ENCODE peak calls at places on chromosome 11, in nine cellular contexts. Y is IMR-90, I is uterus, W is vagina, S is sigmoid colon, R is breast epithelium, Z is H54, D is GM12892, B is lower leg skin. M is an unnamed sample.

GRCh38 chr11:126654886-126655806 is 299.7 kb downstream of the ST3GAL4 start:
- DNase-seq in Y (no peak), I (no peak), W (no peak), S (no peak), R (no peak), Z (no peak), D (no peak), B (no peak), M (no peak)

GRCh38 chr11:125165664-125166346 is 1.3 kb downstream of the PKNOX2 start:
- DNase-seq in Y (peak; percentile 33), I (no peak), W (no peak), S (peak; percentile 65), R (no peak), Z (no peak), D (no peak), B (no peak), M (no peak)

GRCh38 chr11:27253200-27253599 is 109.8 kb downstream of the CCDC34 start:
- DNase-seq in Y (no peak), I (no peak), W (no peak), S (no peak), R (no peak), Z (no peak), D (no peak), B (no peak), M (no peak)

GRCh38 chr11:104531894-104532293 is 366.4 kb downstream of the CASP12 start:
- DNase-seq in Y (no peak), I (no peak), W (no peak), S (no peak), R (no peak), Z (no peak), D (no peak), B (no peak), M (no peak)

GRCh38 chr11:30914143-30914762 is 328.1 kb upstream of the MPPED2 start:
- DNase-seq in Y (peak; percentile 48), I (peak; percentile 19), W (no peak), S (no peak), R (peak; percentile 26), Z (peak; percentile 12), D (peak; percentile 1), B (peak; percentile 21), M (peak; percentile 4)

GRCh38 chr11:61602775-61603569 is 22.1 kb upstream of the SYT7 start:
- DNase-seq in Y (peak; percentile 96), I (peak; percentile 90), W (no peak), S (peak; percentile 95), R (peak; percentile 58), Z (peak; percentile 60), D (no peak), B (peak; percentile 90), M (no peak)

GRCh38 chr11:130146797-130147196 is 12.8 kb upstream of the ST14 start:
- DNase-seq in Y (no peak), I (no peak), W (no peak), S (no peak), R (peak; percentile 34), Z (no peak), D (no peak), B (peak; percentile 62), M (peak; percentile 18)

GRCh38 chr11:41779401-41779960 is 320.0 kb upstream of the LRRC4C start:
- DNase-seq in Y (no peak), I (no peak), W (no peak), S (no peak), R (no peak), Z (no peak), D (no peak), B (no peak), M (no peak)

GRCh38 chr11:121665211-121665838 is 212.6 kb upstream of the SORL1-AS1 start:
- DNase-seq in Y (no peak), I (no peak), W (no peak), S (no peak), R (no peak), Z (no peak), D (no peak), B (no peak), M (no peak)

GRCh38 chr11:13008625-13009475 is at the start of gene RASSF10:
- DNase-seq in Y (no peak), I (no peak), W (no peak), S (peak; percentile 63), R (peak; percentile 92), Z (no peak), D (no peak), B (peak; percentile 69), M (no peak)

DNA sequence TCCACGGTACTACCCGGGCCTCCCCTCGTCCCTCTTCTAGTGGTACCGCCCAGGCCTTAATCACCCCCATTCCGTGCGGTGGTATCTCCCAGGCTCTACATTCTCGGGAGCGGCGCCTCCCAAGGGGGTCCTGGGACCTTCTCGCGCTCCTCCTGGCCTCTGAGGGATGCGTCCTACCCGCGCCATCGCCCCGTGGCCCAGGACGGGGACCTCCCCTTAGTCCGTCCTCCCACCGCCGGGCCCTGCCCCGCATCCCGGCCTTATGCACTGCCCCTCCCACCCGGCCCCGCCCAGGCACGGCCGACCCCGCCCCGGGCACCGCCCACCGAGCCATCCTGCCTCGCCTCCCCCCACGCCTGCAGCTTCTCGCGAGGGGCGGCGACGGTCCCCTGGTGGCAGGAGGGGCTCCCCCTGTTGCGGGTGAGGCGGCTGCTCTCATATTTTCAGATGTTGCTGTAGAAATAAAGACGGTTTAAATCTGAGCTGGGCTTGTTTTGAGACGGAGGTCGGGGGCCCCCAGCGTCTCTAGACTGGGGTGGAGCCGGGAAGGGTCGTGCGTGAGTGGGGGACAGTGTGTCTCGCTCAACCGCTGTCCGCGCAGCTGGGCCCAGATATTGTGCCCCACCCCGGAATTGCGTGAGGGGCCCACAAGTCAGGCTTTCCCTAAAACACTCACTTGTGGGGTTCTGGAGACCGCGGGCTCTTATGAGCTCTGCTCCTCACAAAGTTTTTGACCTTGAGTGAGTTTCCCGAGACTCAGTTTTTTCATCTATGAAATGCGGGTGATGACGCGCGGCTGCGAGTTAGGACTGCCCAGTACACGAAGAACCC is 845 bp upstream of the RAB1B start:
- DNase-seq in Y (peak; percentile 79), I (peak; percentile 92), W (no peak), S (peak; percentile 96), R (peak; percentile 85), Z (peak; percentile 81), D (peak; percentile 90), B (peak; percentile 85), M (peak; percentile 90)
- TF ChIP-seq POLR2A in Y (peak; percentile 15), I (peak; percentile 54), W (no peak), S (peak; percentile 78), R (no peak), Z (no peak), D (peak; percentile 17), B (peak; percentile 30), M (no peak)

DNA sequence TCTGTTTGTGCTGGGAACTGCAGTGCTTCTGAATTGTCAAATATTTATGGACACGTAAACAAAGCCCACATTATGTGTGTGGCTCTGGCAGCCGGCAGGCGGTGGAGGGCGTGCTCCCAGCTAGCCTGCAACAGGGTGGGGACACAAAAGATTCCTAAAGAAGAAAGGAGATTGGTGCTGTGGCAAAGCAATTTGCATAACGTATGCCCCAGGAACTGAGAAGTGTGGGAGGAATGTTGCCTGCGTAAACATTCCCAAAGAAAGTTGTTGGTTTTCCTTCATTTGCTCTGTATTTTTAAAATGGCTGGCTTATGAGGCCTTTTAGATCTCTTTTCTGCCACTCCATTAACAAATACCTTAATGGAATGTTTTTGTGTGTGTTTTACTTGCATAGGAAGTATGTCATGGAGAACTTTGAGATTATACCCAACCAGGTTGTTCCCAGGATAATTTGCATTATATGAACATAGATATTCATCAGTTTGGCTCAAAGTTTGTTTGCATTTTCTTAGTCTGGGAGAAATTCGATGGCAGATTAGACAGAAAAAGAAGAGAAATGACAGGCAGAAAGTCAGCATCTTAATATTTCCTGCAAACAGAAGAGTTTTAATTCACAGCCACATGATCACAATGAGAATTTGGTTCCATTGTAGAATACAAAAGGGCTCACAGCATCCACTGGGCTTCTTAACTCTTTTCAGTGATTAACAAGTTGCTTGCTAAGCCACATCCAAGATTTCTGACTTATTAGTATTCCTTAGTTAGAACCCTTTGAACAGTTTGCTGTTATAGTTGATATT is 41.8 kb upstream of the DLAT start:
- DNase-seq in Y (peak; percentile 72), I (no peak), W (no peak), S (no peak), R (no peak), Z (no peak), D (no peak), B (no peak), M (no peak)
- TF ChIP-seq POLR2A in Y (no peak), I (no peak), W (no peak), S (no peak), R (no peak), Z (no peak), D (no peak), B (no peak), M (no peak)

GRCh38 chr11:14306481-14306880 is 52.5 kb downstream of the RRAS2 start:
- DNase-seq in Y (no peak), I (no peak), W (no peak), S (no peak), R (no peak), Z (no peak), D (no peak), B (no peak), M (no peak)

GRCh38 chr11:14304601-14305000 is 54.4 kb downstream of the RRAS2 start:
- DNase-seq in Y (no peak), I (no peak), W (no peak), S (no peak), R (no peak), Z (no peak), D (no peak), B (no peak), M (no peak)

GRCh38 chr11:14305649-14306048 is 53.3 kb downstream of the RRAS2 start:
- DNase-seq in Y (no peak), I (no peak), W (no peak), S (no peak), R (no peak), Z (no peak), D (no peak), B (no peak), M (no peak)

GRCh38 chr11:14299921-14300320 is 59.1 kb downstream of the RRAS2 start:
- DNase-seq in Y (no peak), I (no peak), W (no peak), S (no peak), R (no peak), Z (no peak), D (no peak), B (no peak), M (no peak)

DNA sequence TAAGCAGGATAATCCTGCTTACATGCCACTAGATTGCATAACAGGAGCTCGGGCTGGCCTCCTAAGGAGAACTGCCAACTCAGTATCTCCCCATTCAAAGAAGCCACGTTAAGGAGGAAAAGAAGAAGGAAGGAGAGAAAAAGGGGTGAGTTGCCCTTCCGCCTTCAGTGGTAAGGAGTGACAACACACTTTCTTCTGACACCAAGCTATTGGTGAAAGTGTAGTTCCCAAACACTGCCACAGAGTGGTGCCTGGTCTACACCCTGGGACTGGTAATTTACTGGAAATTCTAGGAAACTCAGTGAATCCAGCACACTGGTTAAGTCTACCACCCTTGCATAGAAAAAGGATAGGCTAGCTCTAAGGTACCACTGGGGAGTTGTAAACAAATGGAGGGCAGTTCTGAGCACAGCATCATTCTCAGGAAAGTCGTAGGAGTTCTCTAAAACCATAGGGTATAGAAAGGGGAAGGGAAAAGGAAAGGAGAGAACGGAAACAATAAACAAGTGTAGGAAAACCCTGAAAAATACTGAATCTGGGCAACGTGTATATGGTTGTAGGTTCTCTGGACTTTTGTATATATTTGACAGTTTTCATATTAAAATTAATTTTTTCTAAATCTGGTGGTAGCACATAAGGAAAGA is 58.2 kb downstream of the RRAS2 start:
- DNase-seq in Y (peak; percentile 74), I (peak; percentile 36), W (no peak), S (peak; percentile 72), R (peak; percentile 37), Z (peak; percentile 39), D (no peak), B (peak; percentile 50), M (peak; percentile 55)
- TF ChIP-seq POLR2A in Y (peak; percentile 25), I (no peak), W (no peak), S (no peak), R (no peak), Z (no peak), D (no peak), B (no peak), M (no peak)

GRCh38 chr11:69048718-69049489 is at the start of gene TPCN2:
- DNase-seq in Y (peak; percentile 96), I (peak; percentile 93), W (no peak), S (peak; percentile 98), R (peak; percentile 85), Z (peak; percentile 99), D (peak; percentile 97), B (peak; percentile 88), M (peak; percentile 97)
- TF ChIP-seq POLR2A in Y (peak; percentile 80), I (peak; percentile 75), W (no peak), S (peak; percentile 59), R (no peak), Z (peak; percentile 85), D (peak; percentile 60), B (no peak), M (peak; percentile 63)

M was measured in erythroblast.